ENCODE peak calls at places on chromosomes 16 and 17, in nine cellular contexts. T is AG09319, R is prostate gland, G is AG09309, Z is natural killer cell, A is MM.1S, S is heart left ventricle, H is Panc1, B is cardiac fibroblast. E is an unnamed sample.
A peak's percentile ranks its signal among the peaks of the same experiment; 100 is the strongest.

GRCh38 chr16:16021988-16022682 is 72.7 kb downstream of the ABCC1 start:
- DNase-seq in H (peak; percentile 96), A (no peak), G (peak; percentile 79), S (peak; percentile 98), T (peak; percentile 92), B (peak; percentile 96), R (peak; percentile 86), Z (no peak), E (no peak)

GRCh38 chr16:56547120-56547948 is 17.5 kb upstream of the MT4 start:
- DNase-seq in S (no peak), Z (no peak), A (peak; percentile 42), T (no peak), H (no peak), B (peak; percentile 30), R (peak; percentile 24), G (peak; percentile 10), E (no peak)

GRCh38 chr16:31875112-31875803 is 1.7 kb downstream of the ZNF267 start:
- DNase-seq in S (no peak), H (no peak), G (no peak), Z (no peak), B (peak; percentile 43), A (no peak), T (no peak), R (no peak), E (no peak)

GRCh38 chr16:19559242-19559910 is 3.9 kb downstream of the VPS35L start:
- DNase-seq in R (peak; percentile 36), G (peak; percentile 34), A (peak; percentile 57), S (no peak), H (peak; percentile 32), Z (no peak), B (peak; percentile 80), T (no peak), E (peak; percentile 51)

GRCh38 chr17:41692722-41693521 is 4.2 kb downstream of the EIF1 start:
- DNase-seq in S (no peak), H (no peak), G (no peak), R (no peak), A (no peak), Z (no peak), T (no peak), B (peak; percentile 31), E (no peak)

GRCh38 chr17:28684963-28685362 is 23.0 kb downstream of the SUPT6H start:
- DNase-seq in G (no peak), S (no peak), H (no peak), B (peak; percentile 61), Z (no peak), R (peak; percentile 66), A (no peak), T (peak; percentile 22), E (no peak)

GRCh38 chr17:4573682-4574081 is 10.6 kb upstream of the SMTNL2 start:
- DNase-seq in H (no peak), T (no peak), G (no peak), B (no peak), S (peak; percentile 86), R (no peak), A (peak; percentile 79), Z (no peak), E (peak; percentile 71)

GRCh38 chr17:60506312-60506711 is 19.7 kb downstream of the APPBP2 start:
- DNase-seq in S (no peak), H (no peak), A (peak; percentile 31), Z (no peak), T (no peak), B (peak; percentile 59), R (no peak), G (peak; percentile 24), E (peak; percentile 36)

GRCh38 chr17:31068291-31068690 is 26.5 kb upstream of the NF1 start:
- DNase-seq in B (peak; percentile 37), G (no peak), R (no peak), T (no peak), A (no peak), S (no peak), Z (peak; percentile 27), H (no peak), E (peak; percentile 57)

GRCh38 chr17:16973760-16974540 is 2.0 kb upstream of the TNFRSF13B start:
- DNase-seq in R (no peak), G (no peak), S (no peak), B (no peak), Z (no peak), T (no peak), H (no peak), A (peak; percentile 57), E (no peak)

GRCh38 chr16:19367335-19367734 is 50.3 kb upstream of the TMC5 start:
- DNase-seq in Z (no peak), R (no peak), S (no peak), B (no peak), G (no peak), T (no peak), A (no peak), H (no peak), E (no peak)

GRCh38 chr17:20995873-20996723 is 46.7 kb downstream of the USP22 start:
- DNase-seq in Z (no peak), H (no peak), A (no peak), G (no peak), B (no peak), R (no peak), S (no peak), T (no peak), E (no peak)

GRCh38 chr16:565420-566330 is 1.1 kb upstream of the NHLRC4 start:
- DNase-seq in A (no peak), T (no peak), B (peak; percentile 62), S (no peak), R (no peak), Z (no peak), H (no peak), G (no peak), E (no peak)

GRCh38 chr16:17166095-17166494 is 304.7 kb downstream of the XYLT1 start:
- DNase-seq in S (no peak), A (no peak), G (no peak), H (no peak), T (no peak), Z (no peak), B (no peak), R (no peak), E (no peak)

GRCh38 chr16:81956213-81956948 is 54.9 kb downstream of the SDR42E1 start:
- DNase-seq in H (no peak), T (peak; percentile 12), R (no peak), Z (no peak), G (peak; percentile 20), B (no peak), S (no peak), A (no peak), E (no peak)

GRCh38 chr17:8654822-8655221 is 24.3 kb upstream of the MYH10 start:
- DNase-seq in T (no peak), S (no peak), H (no peak), R (no peak), B (no peak), A (peak; percentile 76), G (no peak), Z (no peak), E (no peak)

GRCh38 chr16:80047796-80048649 is 447.5 kb upstream of the MAF start:
- DNase-seq in R (no peak), Z (no peak), S (no peak), H (no peak), A (no peak), G (no peak), B (no peak), T (no peak), E (no peak)

GRCh38 chr16:28186752-28187151 is 25.0 kb downstream of the XPO6 start:
- DNase-seq in A (no peak), S (no peak), R (no peak), G (no peak), H (no peak), B (no peak), T (no peak), Z (no peak), E (no peak)

DNA sequence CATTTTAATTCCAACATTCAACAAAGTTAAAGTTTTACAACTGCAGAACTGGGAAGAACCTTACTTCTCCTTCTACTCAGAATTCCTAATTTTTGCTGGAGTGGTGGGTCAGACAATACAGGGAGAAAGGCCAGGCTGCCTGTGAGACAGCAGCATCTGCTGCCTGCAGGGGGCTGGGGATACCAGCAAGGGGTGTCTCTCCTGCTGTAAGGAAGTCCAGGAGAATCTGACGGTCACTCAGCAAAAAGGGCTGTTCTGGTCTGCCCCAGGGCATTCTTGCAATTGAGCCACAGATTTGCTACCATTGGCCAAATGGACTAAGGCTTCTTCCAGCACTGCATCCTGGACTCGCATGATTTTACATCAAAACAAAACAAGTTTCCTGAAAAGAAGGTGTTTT is 426.6 kb upstream of the CDH11 start:
- DNase-seq in T (no peak), A (no peak), S (no peak), G (no peak), Z (no peak), R (no peak), B (no peak), H (no peak), E (no peak)
- TF ChIP-seq CTCF in T (peak; percentile 37), A (no peak), S (no peak), G (peak; percentile 42), Z (no peak), R (no peak), B (no peak), H (no peak), E (no peak)

GRCh38 chr16:71590584-71590983 is 13.7 kb upstream of the TAT start:
- DNase-seq in Z (no peak), B (no peak), G (no peak), S (no peak), A (no peak), T (no peak), H (no peak), R (no peak), E (no peak)
- TF ChIP-seq CTCF in Z (no peak), B (no peak), G (no peak), S (no peak), A (no peak), T (no peak), H (no peak), R (no peak), E (no peak)

GRCh38 chr16:3625911-3626732 is 14.7 kb upstream of the SLX4 start:
- DNase-seq in S (no peak), A (peak; percentile 71), H (no peak), Z (no peak), T (no peak), G (no peak), B (peak; percentile 54), R (no peak), E (no peak)
- TF ChIP-seq CTCF in S (no peak), A (peak; percentile 39), H (no peak), Z (no peak), T (no peak), G (no peak), B (no peak), R (no peak), E (no peak)

DNA sequence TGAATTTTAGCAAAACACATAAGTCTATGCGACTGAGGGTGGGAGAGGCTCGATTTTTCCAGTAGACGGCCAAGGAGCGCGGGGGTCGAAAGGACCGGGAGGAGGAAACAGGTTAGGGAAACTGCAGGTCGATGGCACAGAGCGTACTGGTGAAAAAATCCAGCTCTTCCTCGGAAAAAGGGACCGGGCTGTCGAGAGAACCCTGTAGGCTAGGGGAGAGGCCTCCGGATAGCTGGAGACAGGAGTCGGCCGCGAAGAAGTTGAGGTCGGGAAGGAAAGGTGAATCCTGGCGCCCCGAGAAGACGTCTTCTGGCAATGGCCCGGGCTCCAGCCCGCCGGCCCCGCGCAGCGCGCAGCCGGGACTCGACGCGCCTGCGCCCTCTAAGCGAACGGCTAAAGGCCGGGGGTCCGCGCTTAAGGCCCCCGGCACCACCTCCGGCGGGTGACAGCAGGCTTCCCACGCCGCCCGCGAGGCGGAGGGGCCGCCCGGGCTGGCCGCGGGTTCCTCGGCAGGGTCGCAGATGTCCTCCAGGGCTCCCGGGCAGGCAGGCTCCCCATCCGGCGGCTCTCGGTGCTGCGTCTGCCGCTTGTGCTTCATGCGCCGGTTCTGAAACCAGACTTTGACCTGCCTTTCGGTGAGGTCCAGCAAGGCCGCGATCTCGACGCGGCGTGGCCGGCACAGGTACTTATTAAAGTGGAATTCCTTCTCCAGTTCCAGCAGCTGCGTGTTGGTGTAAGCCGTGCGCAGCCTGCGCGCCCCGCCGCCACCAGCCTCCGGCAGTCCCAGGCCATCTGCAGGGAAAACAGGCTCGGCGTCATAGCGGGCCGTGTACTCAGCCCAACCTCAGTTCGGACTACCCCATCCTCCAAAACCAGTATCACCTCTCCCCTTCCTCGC is 1.7 kb downstream of the HOXB2 start:
- DNase-seq in T (no peak), H (no peak), S (no peak), G (no peak), Z (peak; percentile 64), A (peak; percentile 45), B (peak; percentile 63), R (no peak), E (peak; percentile 83)
- TF ChIP-seq CTCF in T (no peak), H (no peak), S (no peak), G (no peak), Z (peak; percentile 36), A (peak; percentile 31), B (no peak), R (peak; percentile 40), E (no peak)

E was measured in GM13976.